ENCODE peak calls at places on chromosomes 12 and 14, in ten cellular contexts. B is A549; S is suprapubic skin; W is Karpas-422; V is ascending aorta; K is fibroblast of lung; Q is CD4-positive, CD25-positive, alpha-beta regulatory T cell; P is IMR-90; H is GM23338; C is stomach. O is an unnamed sample. For H3K4me1, the result is how much of the 10 kb centered on the place peaks cover.

GRCh38 chr12:2528001-2528400 is 266.8 kb upstream of the FKBP4 start:
- DNase-seq in B (no peak), S (no peak), W (no peak), V (no peak), K (no peak), Q (no peak), P (no peak), H (no peak), C (no peak), O (no peak)

GRCh38 chr12:18222699-18223098 is 38.6 kb upstream of the PIK3C2G start:
- DNase-seq in B (no peak), S (no peak), W (no peak), V (no peak), K (no peak), Q (no peak), P (no peak), H (no peak), C (no peak), O (no peak)

GRCh38 chr14:61514006-61514830 is 181.1 kb upstream of the HIF1A start:
- DNase-seq in B (no peak), S (no peak), W (no peak), V (no peak), K (peak), Q (no peak), P (peak), H (no peak), C (no peak), O (no peak)

GRCh38 chr12:56116267-56117081 is at the start of gene RPL41:
- DNase-seq in B (peak), S (peak), W (peak), V (peak), K (peak), Q (peak), P (peak), H (peak), C (peak), O (peak)

GRCh38 chr14:51726166-51726899 is 74.6 kb downstream of the FRMD6 start:
- DNase-seq in B (no peak), S (no peak), W (no peak), V (no peak), K (peak), Q (no peak), P (peak), H (no peak), C (no peak), O (no peak)

GRCh38 chr14:61346793-61347192 is 25.4 kb downstream of the PRKCH start:
- DNase-seq in B (no peak), S (no peak), W (no peak), V (no peak), K (peak), Q (no peak), P (no peak), H (no peak), C (no peak), O (no peak)

GRCh38 chr14:36857136-36857535 is 195.5 kb downstream of the PAX9 start:
- DNase-seq in B (no peak), S (no peak), W (no peak), V (no peak), K (no peak), Q (no peak), P (no peak), H (peak), C (no peak), O (no peak)

GRCh38 chr12:8698830-8699330 is 1.1 kb downstream of the RIMKLB start:
- DNase-seq in B (no peak), S (no peak), W (no peak), V (no peak), K (peak), Q (no peak), P (peak), H (no peak), C (no peak), O (no peak)

GRCh38 chr12:43206396-43206795 is 345.6 kb downstream of the ADAMTS20 start:
- DNase-seq in B (no peak), S (no peak), W (no peak), V (no peak), K (peak), Q (no peak), P (peak), H (no peak), C (no peak), O (no peak)

GRCh38 chr14:95359974-95360826 is 40.5 kb upstream of the CLMN start:
- DNase-seq in B (no peak), S (no peak), W (no peak), V (no peak), K (peak), Q (no peak), P (no peak), H (peak), C (peak), O (no peak)

GRCh38 chr12:95623554-95624170 is 72.4 kb upstream of the USP44 start:
- DNase-seq in B (peak), S (no peak), W (peak), V (no peak), K (peak), Q (no peak), P (peak), H (peak), C (peak), O (peak)

GRCh38 chr12:123531091-123531490 is 2.4 kb downstream of the RILPL1 start:
- DNase-seq in B (no peak), S (no peak), W (no peak), V (no peak), K (no peak), Q (no peak), P (no peak), H (no peak), C (no peak), O (peak)

GRCh38 chr12:81809829-81810595 is 50.9 kb upstream of the PPFIA2 start:
- DNase-seq in B (no peak), S (no peak), W (peak), V (no peak), K (peak), Q (no peak), P (no peak), H (no peak), C (no peak), O (no peak)

GRCh38 chr12:45975506-45975905 is 14.9 kb downstream of the SCAF11 start:
- DNase-seq in B (no peak), S (no peak), W (no peak), V (no peak), K (no peak), Q (no peak), P (no peak), H (no peak), C (no peak), O (no peak)

GRCh38 chr12:45974883-45975282 is 15.5 kb downstream of the SCAF11 start:
- DNase-seq in B (no peak), S (no peak), W (no peak), V (no peak), K (peak), Q (no peak), P (no peak), H (no peak), C (no peak), O (no peak)

GRCh38 chr12:45969084-45969483 is 21.3 kb downstream of the SCAF11 start:
- DNase-seq in B (no peak), S (no peak), W (no peak), V (no peak), K (peak), Q (no peak), P (peak), H (no peak), C (no peak), O (no peak)

GRCh38 chr12:45974171-45974719 is 16.1 kb downstream of the SCAF11 start:
- DNase-seq in B (no peak), S (no peak), W (no peak), V (no peak), K (peak), Q (no peak), P (no peak), H (no peak), C (no peak), O (no peak)

DNA sequence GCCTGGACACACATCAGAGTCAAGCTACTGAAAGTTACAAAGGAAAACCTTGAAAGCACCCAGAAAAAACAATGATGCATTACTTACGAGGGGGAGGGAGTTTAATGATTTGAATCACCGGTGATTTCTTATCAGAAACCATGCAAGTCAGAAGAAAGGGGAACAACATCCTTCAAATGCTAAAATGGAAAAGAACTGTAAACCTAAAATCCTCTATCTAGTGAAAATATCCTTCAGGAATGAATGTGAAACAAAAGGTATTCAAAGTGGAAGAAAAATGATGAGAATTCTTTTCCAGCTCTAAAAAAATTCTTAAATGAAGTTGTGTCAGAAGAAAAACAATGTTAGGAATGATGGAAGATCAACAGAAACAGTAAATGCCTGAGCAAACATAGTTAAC is 16.8 kb downstream of the SCAF11 start:
- DNase-seq in B (no peak), S (no peak), W (no peak), V (no peak), K (peak), Q (no peak), P (peak), H (no peak), C (no peak), O (no peak)
- H3K4me1 ChIP-seq in B (under half), S (under half), W (under half), V (under half), K (under half), Q (under half), P (under half), H (under half), C (under half), O (half or more)

DNA sequence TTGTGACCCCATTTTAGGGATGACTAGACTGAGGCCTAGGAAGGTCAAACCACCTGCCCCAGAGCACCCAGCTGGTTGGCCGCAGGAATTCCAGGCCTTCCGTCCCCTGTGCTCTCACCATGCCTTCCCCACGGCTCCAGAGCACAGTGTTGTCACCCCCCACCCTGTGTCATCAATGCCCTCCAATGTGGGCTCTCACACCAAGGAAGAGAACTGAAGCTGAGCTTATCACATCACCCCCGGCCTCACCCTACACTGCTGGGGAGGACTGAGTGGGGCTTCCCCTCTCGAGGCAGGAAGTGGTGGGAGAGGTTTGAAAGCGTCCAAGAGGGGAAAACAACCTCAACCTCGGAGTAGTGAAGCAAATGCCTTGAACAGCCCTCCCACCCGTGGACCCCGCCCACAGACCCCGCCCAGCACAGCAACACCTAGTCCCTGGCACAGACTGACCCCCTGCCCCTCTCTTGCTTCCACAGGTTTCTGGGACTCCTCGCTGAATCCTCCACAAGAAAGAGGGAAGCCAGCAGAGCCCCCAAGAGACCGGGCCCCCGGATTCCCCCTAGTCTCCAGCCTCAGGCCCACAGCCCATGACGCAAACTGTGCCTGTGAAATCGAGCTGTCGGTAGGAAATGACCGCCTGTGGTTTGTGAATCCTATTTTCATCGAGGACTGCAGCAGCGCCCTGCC is 97.2 kb downstream of the LGMN start:
- DNase-seq in B (no peak), S (no peak), W (no peak), V (no peak), K (no peak), Q (peak), P (no peak), H (no peak), C (peak), O (no peak)
- H3K4me3 ChIP-seq in B (no peak), S (peak), W (no peak), V (no peak), K (no peak), Q (peak), P (no peak), H (no peak), C (peak), O (no peak)

GRCh38 chr14:75430106-75430505 is 2.3 kb downstream of the JDP2 start:
- DNase-seq in B (no peak), S (no peak), W (no peak), V (no peak), K (peak), Q (no peak), P (peak), H (no peak), C (no peak), O (no peak)

GRCh38 chr14:75428230-75429104 is 645 bp downstream of the JDP2 start:
- DNase-seq in B (peak), S (no peak), W (no peak), V (no peak), K (peak), Q (no peak), P (no peak), H (peak), C (peak), O (peak)

GRCh38 chr14:75430526-75430925 is 2.7 kb downstream of the JDP2 start:
- DNase-seq in B (no peak), S (no peak), W (no peak), V (no peak), K (peak), Q (no peak), P (peak), H (no peak), C (peak), O (peak)

GRCh38 chr14:75431011-75431410 is 3.2 kb downstream of the JDP2 start:
- DNase-seq in B (no peak), S (no peak), W (no peak), V (no peak), K (no peak), Q (no peak), P (no peak), H (no peak), C (no peak), O (no peak)

DNA sequence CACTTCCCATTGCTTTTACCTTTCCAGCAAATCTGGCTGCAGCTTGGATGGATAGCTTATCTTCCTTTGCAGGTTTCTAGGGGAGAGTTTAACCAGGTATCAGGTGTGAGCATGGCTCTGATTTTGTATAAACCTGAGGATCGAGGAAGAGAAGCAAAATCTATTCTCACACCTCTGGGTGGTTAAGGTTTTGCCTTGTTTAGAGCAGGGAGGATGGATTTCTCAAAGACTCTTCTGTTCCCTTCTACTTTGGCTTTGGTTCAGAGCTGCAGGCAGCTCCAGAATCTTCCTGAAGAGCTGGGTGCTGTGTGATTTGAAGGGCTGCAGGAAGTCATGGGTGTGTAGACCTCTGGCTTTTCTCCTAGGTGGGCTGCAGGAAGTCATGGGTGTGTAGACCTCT is 1.7 kb downstream of the JDP2 start:
- DNase-seq in B (no peak), S (no peak), W (no peak), V (no peak), K (no peak), Q (no peak), P (no peak), H (no peak), C (no peak), O (no peak)
- H3K4me1 ChIP-seq in B (under half), S (under half), W (under half), V (under half), K (under half), Q (under half), P (under half), H (under half), C (under half), O (half or more)

GRCh38 chr12:15861404-15861803 is 20.8 kb upstream of the STRAP start:
- DNase-seq in B (no peak), S (no peak), W (no peak), V (no peak), K (no peak), Q (no peak), P (no peak), H (no peak), C (no peak), O (no peak)
- H3K4me3 ChIP-seq in B (no peak), S (no peak), W (no peak), V (no peak), K (no peak), Q (no peak), P (no peak), H (no peak), C (no peak), O (no peak)

GRCh38 chr12:116539905-116540482 is 19.2 kb upstream of the MAP1LC3B2 start:
- DNase-seq in B (no peak), S (no peak), W (no peak), V (no peak), K (peak), Q (no peak), P (peak), H (peak), C (peak), O (peak)
- H3K4me1 ChIP-seq in B (under half), S (half or more), W (under half), V (under half), K (under half), Q (under half), P (under half), H (under half), C (under half), O (under half)

DNA sequence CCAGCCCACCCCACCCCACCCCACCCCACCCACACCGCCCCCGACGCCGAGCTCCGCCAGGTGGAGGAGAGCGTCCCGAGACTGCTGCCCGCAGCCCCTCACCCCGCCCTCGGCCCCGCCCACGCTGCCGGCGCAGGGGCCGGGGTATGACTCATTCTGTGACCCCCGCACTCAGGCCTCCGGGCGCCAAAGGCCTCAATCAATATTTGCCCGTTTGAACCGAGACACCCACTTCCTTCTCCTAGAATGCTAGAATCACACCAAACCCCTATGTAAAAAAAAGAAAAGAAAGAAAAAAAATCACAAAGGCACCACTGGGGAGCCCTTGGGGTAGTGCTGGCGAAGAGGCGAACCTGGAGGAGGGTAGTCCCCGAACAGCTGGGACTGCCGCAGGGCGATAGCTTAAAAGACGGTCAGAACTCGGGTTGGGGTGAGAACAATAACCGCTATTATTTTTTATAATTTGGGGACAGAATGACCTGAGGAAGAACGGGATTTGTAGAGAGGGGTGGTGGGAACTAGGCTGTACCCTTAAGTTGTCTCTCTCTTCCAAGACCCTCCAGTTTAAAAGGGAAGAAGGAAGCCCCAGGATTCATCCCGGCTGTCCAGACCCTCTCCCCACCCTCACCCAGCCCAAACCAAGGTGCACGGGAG is 894 bp downstream of the KRT8 start:
- DNase-seq in B (peak), S (no peak), W (no peak), V (no peak), K (peak), Q (no peak), P (no peak), H (peak), C (peak), O (peak)
- H3K4me3 ChIP-seq in B (peak), S (peak), W (no peak), V (peak), K (no peak), Q (peak), P (no peak), H (peak), C (peak), O (peak)

O was measured in left ventricle myocardium inferior.